ENCODE peak calls at places on chromosomes 3 and 15, in nine cellular contexts. E, G, U, D, Z, T, Q, M and R are unnamed samples.

GRCh38 chr3:142597898-142598297 is 1.7 kb downstream of the PLS1 start:
- DNase-seq in E (no peak), D (no peak), Z (no peak), G (peak; percentile 11), U (no peak), M (no peak), Q (no peak), T (no peak), R (peak; percentile 27)

GRCh38 chr3:131216801-131217200 is 164.8 kb upstream of the NUDT16 start:
- DNase-seq in U (peak; percentile 80), G (peak; percentile 16), D (peak; percentile 50), E (no peak), Q (peak; percentile 82), M (peak; percentile 88), T (peak; percentile 90), Z (peak; percentile 28), R (peak; percentile 63)

GRCh38 chr3:40583691-40584090 is 58.9 kb downstream of the ZNF621 start:
- DNase-seq in M (no peak), G (no peak), U (no peak), D (no peak), E (no peak), T (no peak), Q (no peak), Z (no peak), R (no peak)

GRCh38 chr3:127589600-127590281 is 792 bp downstream of the TPRA1 start:
- DNase-seq in D (no peak), U (peak; percentile 19), Z (no peak), M (no peak), G (no peak), T (no peak), E (peak; percentile 20), Q (no peak), R (no peak)

GRCh38 chr15:46857103-46857502 is 860.2 kb upstream of the SEMA6D start:
- DNase-seq in Z (no peak), U (no peak), M (no peak), D (no peak), T (no peak), Q (no peak), E (peak; percentile 11), G (no peak), R (no peak)

GRCh38 chr15:34014556-34014955 is 24.4 kb downstream of the AVEN start:
- DNase-seq in T (peak; percentile 7), E (no peak), Q (no peak), D (no peak), U (no peak), G (no peak), M (peak; percentile 69), Z (no peak), R (no peak)

GRCh38 chr3:17039579-17039978 is 154.8 kb downstream of the PLCL2 start:
- DNase-seq in Q (no peak), D (peak; percentile 90), G (no peak), M (peak; percentile 96), E (no peak), Z (no peak), U (peak; percentile 98), T (peak; percentile 91), R (peak; percentile 85)

GRCh38 chr15:64635486-64635815 is 139.9 kb downstream of the RBPMS2 start:
- DNase-seq in Z (peak; percentile 42), M (peak; percentile 86), T (peak; percentile 42), Q (peak; percentile 69), D (peak; percentile 68), G (peak; percentile 21), E (no peak), U (no peak), R (peak; percentile 57)

GRCh38 chr3:39753361-39753760 is 56.0 kb upstream of the MYRIP start:
- DNase-seq in Q (no peak), U (no peak), D (no peak), Z (no peak), G (no peak), E (no peak), T (no peak), M (no peak), R (no peak)

GRCh38 chr3:100114413-100115030 is at the start of gene FILIP1L:
- DNase-seq in Z (peak; percentile 42), U (no peak), E (no peak), D (no peak), G (no peak), T (no peak), Q (no peak), M (no peak), R (no peak)

DNA sequence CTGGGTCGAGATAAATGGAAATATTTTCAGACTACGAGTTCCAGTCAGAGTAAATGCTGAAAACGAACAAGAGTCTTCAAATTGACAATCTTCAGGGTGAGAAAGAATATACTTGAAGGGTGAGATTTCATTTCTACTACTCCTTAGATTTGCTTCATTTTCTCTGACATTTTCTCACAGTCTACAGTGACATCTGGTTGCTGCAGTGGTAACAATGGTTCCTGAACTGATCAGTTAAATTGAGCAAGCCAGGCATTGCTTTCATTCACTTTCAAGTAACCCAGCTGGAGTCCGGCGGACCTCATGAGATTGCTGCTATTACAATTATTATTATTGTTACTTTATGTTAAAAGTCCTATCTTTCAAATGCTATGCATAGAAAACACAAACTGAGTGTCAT is 337.1 kb downstream of the VGLL3 start:
- DNase-seq in Q (no peak), E (no peak), G (no peak), U (no peak), M (no peak), Z (no peak), D (no peak), T (no peak), R (no peak)
- TF ChIP-seq CTCF in Q (no peak), E (no peak), G (no peak), U (no peak), M (no peak), Z (no peak), D (no peak), T (no peak), R (no peak)

GRCh38 chr3:196633658-196634151 is 5.8 kb upstream of the NRROS start:
- DNase-seq in T (no peak), M (no peak), Z (no peak), E (no peak), Q (no peak), D (no peak), U (no peak), G (peak; percentile 52), R (no peak)

GRCh38 chr3:196638922-196639516 is 475 bp upstream of the NRROS start:
- DNase-seq in T (no peak), M (no peak), U (no peak), E (no peak), D (no peak), Z (no peak), Q (no peak), G (no peak), R (no peak)

GRCh38 chr3:196634851-196635250 is 4.6 kb upstream of the NRROS start:
- DNase-seq in E (no peak), Q (no peak), M (no peak), D (no peak), G (no peak), Z (no peak), T (no peak), U (no peak), R (no peak)

GRCh38 chr3:196634224-196634623 is 5.3 kb upstream of the NRROS start:
- DNase-seq in G (no peak), T (no peak), E (no peak), Q (no peak), D (no peak), M (no peak), U (no peak), Z (no peak), R (no peak)

GRCh38 chr3:196636369-196637349 is 2.8 kb upstream of the NRROS start:
- DNase-seq in G (no peak), Q (no peak), E (no peak), U (no peak), Z (no peak), T (no peak), D (peak; percentile 17), M (no peak), R (no peak)
- TF ChIP-seq CTCF in G (no peak), Q (no peak), E (no peak), U (no peak), Z (no peak), T (no peak), D (peak; percentile 18), M (no peak), R (no peak)

GRCh38 chr15:78904599-78905358 is 32.1 kb downstream of the MORF4L1 start:
- DNase-seq in M (no peak), E (no peak), G (no peak), D (no peak), Q (no peak), Z (no peak), U (no peak), T (no peak), R (no peak)

GRCh38 chr15:78909791-78910228 is 35.0 kb downstream of the CTSH start:
- DNase-seq in E (peak; percentile 17), G (peak; percentile 62), Z (peak; percentile 42), U (peak; percentile 73), M (peak; percentile 28), D (no peak), T (peak; percentile 39), Q (no peak), R (peak; percentile 66)

GRCh38 chr15:78906310-78906608 is 33.6 kb downstream of the MORF4L1 start:
- DNase-seq in E (no peak), M (peak; percentile 80), U (peak; percentile 80), Q (peak; percentile 76), D (peak; percentile 92), Z (peak; percentile 30), G (no peak), T (peak; percentile 77), R (peak; percentile 73)

GRCh38 chr15:78909160-78909695 is 35.6 kb downstream of the CTSH start:
- DNase-seq in G (no peak), U (no peak), Q (no peak), T (no peak), M (no peak), D (no peak), E (no peak), Z (no peak), R (no peak)

DNA sequence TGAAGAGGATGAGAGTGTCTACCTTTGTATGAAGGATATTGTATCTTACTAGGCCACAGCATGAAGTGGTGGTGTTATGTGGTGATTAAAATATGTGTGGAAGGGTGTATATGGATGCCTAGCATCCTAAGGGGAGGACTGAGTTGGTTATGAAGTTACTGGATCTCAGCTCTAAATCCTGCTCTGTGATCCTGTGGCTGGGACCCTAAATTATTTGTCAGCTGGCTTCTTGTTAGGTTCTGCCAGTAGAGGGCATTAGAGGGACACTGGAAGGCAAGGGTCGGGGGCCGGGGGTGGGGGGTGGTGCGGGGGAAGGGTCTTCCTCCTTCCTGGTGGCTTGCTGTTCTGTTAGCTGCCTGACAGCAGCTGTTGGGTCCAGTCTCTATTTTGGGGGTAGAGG is 34.9 kb downstream of the MORF4L1 start:
- DNase-seq in Z (peak; percentile 31), E (no peak), U (peak; percentile 16), Q (no peak), M (no peak), T (no peak), D (no peak), G (peak; percentile 37), R (no peak)
- TF ChIP-seq CTCF in Z (peak; percentile 39), E (no peak), U (peak; percentile 42), Q (peak; percentile 43), M (peak; percentile 28), T (peak; percentile 39), D (peak; percentile 16), G (peak; percentile 53), R (peak; percentile 26)

DNA sequence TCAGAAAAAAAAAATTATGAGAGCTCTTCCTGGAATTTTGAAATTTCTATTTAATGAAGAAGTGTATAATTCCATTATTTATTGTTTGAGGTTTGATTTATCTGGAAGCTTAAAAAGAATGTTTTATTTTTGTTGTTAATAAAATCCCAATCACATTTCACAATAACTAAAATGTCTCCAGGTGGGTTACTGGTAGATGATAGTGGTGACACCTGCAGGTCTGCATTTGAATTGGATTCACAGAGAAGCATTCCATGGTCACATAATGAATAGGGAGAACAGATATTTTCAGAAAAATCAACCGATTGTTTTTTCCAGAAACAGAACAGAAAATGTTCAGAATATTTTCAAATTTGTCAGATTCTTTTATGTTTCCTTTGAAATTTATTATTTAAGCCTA is 48.3 kb downstream of the ASB7 start:
- DNase-seq in T (no peak), Q (no peak), U (peak; percentile 46), D (no peak), E (no peak), Z (no peak), M (no peak), G (no peak), R (peak; percentile 24)
- TF ChIP-seq CTCF in T (peak; percentile 10), Q (no peak), U (peak; percentile 59), D (no peak), E (peak; percentile 20), Z (peak; percentile 19), M (no peak), G (no peak), R (no peak)